ENCODE peak calls at places on chromosomes 12 and 14, in six cellular contexts. H is astrocyte of the spinal cord; A is stimulated activated CD4-positive, alpha-beta T cell treated with anti-CD3 and anti-CD28 coated beads, Interleukin-12 subunit alpha, Interleukin-12 subunit beta, amount 100 ng/mL, for 4 hours; J is H4; Q is NCI-H2081; L is ecto neural progenitor cell. O is an unnamed sample.

GRCh38 chr12:88305491-88305890 is 163.4 kb downstream of the TMTC3 start:
- DNase-seq in H (no peak), A (no peak), J (no peak), Q (no peak), L (no peak), O (no peak)

GRCh38 chr12:105272814-105273416 is 36.9 kb upstream of the APPL2 start:
- DNase-seq in H (no peak), A (no peak), J (no peak), Q (no peak), L (no peak), O (no peak)

GRCh38 chr14:22890416-22890815 is 7.4 kb downstream of the REM2 start:
- DNase-seq in H (no peak), A (no peak), J (no peak), Q (no peak), L (no peak), O (no peak)

GRCh38 chr14:37977481-37977880 is 230.2 kb upstream of the SSTR1 start:
- DNase-seq in H (no peak), A (no peak), J (no peak), Q (no peak), L (no peak), O (no peak)

GRCh38 chr12:28367993-28368392 is 177.7 kb downstream of the CCDC91 start:
- DNase-seq in H (no peak), A (no peak), J (no peak), Q (no peak), L (no peak), O (no peak)

GRCh38 chr12:5650804-5651461 is 219.0 kb downstream of the NTF3 start:
- DNase-seq in H (no peak), A (no peak), J (no peak), Q (no peak), L (no peak), O (no peak)

GRCh38 chr12:5176058-5176457 is 132.4 kb downstream of the KCNA5 start:
- DNase-seq in H (no peak), A (no peak), J (no peak), Q (no peak), L (no peak), O (no peak)

GRCh38 chr14:74917646-74918081 is 5.4 kb downstream of the RPS6KL1 start:
- DNase-seq in H (no peak), A (no peak), J (no peak), Q (no peak), L (no peak), O (no peak)

GRCh38 chr14:24674204-24674970 is 40.4 kb upstream of the GZMB start:
- DNase-seq in H (no peak), A (peak; percentile 16), J (no peak), Q (no peak), L (no peak), O (no peak)

GRCh38 chr14:68015356-68016242 is 196.0 kb downstream of the RAD51B start:
- DNase-seq in H (peak; percentile 4), A (no peak), J (no peak), Q (no peak), L (no peak), O (no peak)

GRCh38 chr14:76753799-76754198 is 7.5 kb upstream of the VASH1 start:
- DNase-seq in H (no peak), A (no peak), J (no peak), Q (no peak), L (peak; percentile 28), O (no peak)

GRCh38 chr12:18646307-18646706 is 91.5 kb downstream of the PLCZ1 start:
- DNase-seq in H (no peak), A (no peak), J (no peak), Q (no peak), L (no peak), O (no peak)

GRCh38 chr12:56884421-56884820 is 49.8 kb downstream of the SDR9C7 start:
- DNase-seq in H (no peak), A (no peak), J (no peak), Q (no peak), L (no peak), O (no peak)

GRCh38 chr12:49543914-49544815 is 5.3 kb downstream of the KCNH3 start:
- DNase-seq in H (no peak), A (no peak), J (no peak), Q (no peak), L (no peak), O (no peak)

GRCh38 chr14:90627478-90627877 is 188.8 kb downstream of the TTC7B start:
- DNase-seq in H (no peak), A (no peak), J (no peak), Q (no peak), L (no peak), O (no peak)

GRCh38 chr14:54355698-54356097 is 41.1 kb upstream of the CDKN3 start:
- DNase-seq in H (no peak), A (no peak), J (no peak), Q (no peak), L (no peak), O (no peak)

GRCh38 chr12:46669720-46670119 is 156.1 kb downstream of the SLC38A4 start:
- DNase-seq in H (no peak), A (no peak), J (no peak), Q (no peak), L (no peak), O (no peak)

GRCh38 chr14:38469156-38469555 is 213.3 kb upstream of the CLEC14A start:
- DNase-seq in H (no peak), A (no peak), J (no peak), Q (no peak), L (no peak), O (no peak)

GRCh38 chr12:102740157-102741032 is 176.6 kb downstream of the PAH start:
- DNase-seq in H (peak; percentile 35), A (no peak), J (peak; percentile 9), Q (peak; percentile 34), L (no peak), O (no peak)

GRCh38 chr12:95918194-95918993 is 24.0 kb downstream of the CCDC38 start:
- DNase-seq in H (peak; percentile 47), A (peak; percentile 8), J (peak; percentile 63), Q (peak; percentile 42), L (peak; percentile 56), O (no peak)

GRCh38 chr12:48184549-48184922 is 1.1 kb downstream of the CCDC184 start:
- DNase-seq in H (no peak), A (no peak), J (no peak), Q (no peak), L (peak; percentile 63), O (no peak)

GRCh38 chr12:28409892-28410291 is 219.6 kb downstream of the CCDC91 start:
- DNase-seq in H (peak; percentile 15), A (no peak), J (no peak), Q (no peak), L (no peak), O (no peak)

O was measured in progenitor cell of endocrine pancreas.